ENCODE peak calls at places on chromosomes 1 and 21, in five cellular contexts. S is effector CD4-positive, alpha-beta T cell; P is NCI-H510A treated with DMSO at 0.1 percent for 48 hours; I is GM06990; Y is stimulated activated CD8-positive, alpha-beta memory T cell treated with anti-CD3 and anti-CD28 coated beads, Interleukin-12 subunit alpha, Interleukin-12 subunit beta, amount 100 ng/mL, for 1 hour. T is an unnamed sample.

GRCh38 chr1:19775317-19775716 is 24.4 kb downstream of the TMCO4 start:
- DNase-seq in I (no peak), P (peak; percentile 39), S (no peak), Y (no peak), T (no peak)

GRCh38 chr1:28801461-28801860 is 10.5 kb upstream of the OPRD1 start:
- DNase-seq in P (no peak), I (no peak), Y (no peak), S (no peak), T (no peak)

GRCh38 chr21:34061983-34062382 is 11.4 kb upstream of the MRPS6 start:
- DNase-seq in P (no peak), Y (no peak), I (no peak), S (no peak), T (no peak)

GRCh38 chr1:44907909-44908308 is 64.9 kb upstream of the PTCH2 start:
- DNase-seq in S (no peak), I (no peak), Y (no peak), P (no peak), T (no peak)

GRCh38 chr1:2194898-2195673 is 514 bp upstream of the FAAP20 start:
- DNase-seq in Y (peak; percentile 73), S (peak; percentile 86), P (peak; percentile 97), I (peak; percentile 88), T (no peak)

GRCh38 chr1:155178441-155179106 is 4.9 kb downstream of the TRIM46 start:
- DNase-seq in P (no peak), S (no peak), Y (no peak), I (no peak), T (no peak)

GRCh38 chr1:241275981-241276380 is 81.0 kb downstream of the RGS7 start:
- DNase-seq in S (no peak), I (no peak), Y (no peak), P (no peak), T (no peak)

GRCh38 chr1:248631354-248632041 is 3.4 kb downstream of the OR2T11 start:
- DNase-seq in Y (no peak), I (no peak), P (no peak), S (no peak), T (no peak)

GRCh38 chr1:41906977-41907376 is 11.7 kb downstream of the HIVEP3 start:
- DNase-seq in S (no peak), P (no peak), I (no peak), Y (no peak), T (no peak)

GRCh38 chr1:115665319-115665718 is 23.5 kb downstream of the VANGL1 start:
- DNase-seq in P (peak; percentile 30), I (no peak), S (no peak), Y (no peak), T (no peak)

GRCh38 chr1:19074361-19074901 is 118.0 kb upstream of the IFFO2 start:
- DNase-seq in S (peak; percentile 56), P (no peak), Y (peak; percentile 27), I (no peak), T (no peak)

GRCh38 chr1:57474097-57474750 is 50.4 kb upstream of the DAB1 start:
- DNase-seq in I (no peak), P (no peak), Y (no peak), S (no peak), T (no peak)

GRCh38 chr21:38743772-38744529 is 61.8 kb upstream of the ETS2 start:
- DNase-seq in I (no peak), Y (no peak), P (no peak), S (no peak), T (no peak)